ENCODE peak calls at places on chromosome 2, in six cellular contexts. H is NB4, J is A549, D is HepG2, V is K562, B is GM12878. N is an unnamed sample.

GRCh38 chr2:73089270-73090030 is 17.9 kb upstream of the SFXN5 start:
- DNase-seq in H (no peak), J (peak; percentile 83), D (peak; percentile 70), V (no peak), B (no peak), N (peak; percentile 73)

GRCh38 chr2:126446106-126446695 is 209.8 kb upstream of the GYPC start:
- DNase-seq in H (no peak), J (no peak), D (no peak), V (no peak), B (no peak), N (no peak)

GRCh38 chr2:24919100-24919976 is 699 bp downstream of the ADCY3 start:
- DNase-seq in H (peak; percentile 59), J (peak; percentile 37), D (no peak), V (peak; percentile 56), B (no peak), N (no peak)

GRCh38 chr2:168603439-168603961 is 147.4 kb downstream of the CERS6 start:
- DNase-seq in H (no peak), J (no peak), D (no peak), V (no peak), B (no peak), N (no peak)

GRCh38 chr2:177598321-177598922 is 205.8 kb downstream of the AGPS start:
- DNase-seq in H (no peak), J (no peak), D (no peak), V (no peak), B (no peak), N (peak; percentile 13)

GRCh38 chr2:221767106-221767878 is 195.2 kb upstream of the EPHA4 start:
- DNase-seq in H (no peak), J (no peak), D (no peak), V (no peak), B (no peak), N (peak; percentile 66)

GRCh38 chr2:126889501-126890135 is 9.1 kb upstream of the TEX51 start:
- DNase-seq in H (no peak), J (no peak), D (no peak), V (no peak), B (no peak), N (no peak)

GRCh38 chr2:236919209-236919608 is 166.5 kb upstream of the COPS8 start:
- DNase-seq in H (peak; percentile 45), J (peak; percentile 7), D (no peak), V (no peak), B (no peak), N (peak; percentile 43)

GRCh38 chr2:187117483-187117882 is 268.5 kb upstream of the ZSWIM2 start:
- DNase-seq in H (no peak), J (peak; percentile 11), D (no peak), V (no peak), B (no peak), N (no peak)

GRCh38 chr2:241730679-241731293 is 3.6 kb upstream of the D2HGDH start:
- DNase-seq in H (peak; percentile 75), J (no peak), D (no peak), V (peak; percentile 24), B (no peak), N (peak; percentile 45)

DNA sequence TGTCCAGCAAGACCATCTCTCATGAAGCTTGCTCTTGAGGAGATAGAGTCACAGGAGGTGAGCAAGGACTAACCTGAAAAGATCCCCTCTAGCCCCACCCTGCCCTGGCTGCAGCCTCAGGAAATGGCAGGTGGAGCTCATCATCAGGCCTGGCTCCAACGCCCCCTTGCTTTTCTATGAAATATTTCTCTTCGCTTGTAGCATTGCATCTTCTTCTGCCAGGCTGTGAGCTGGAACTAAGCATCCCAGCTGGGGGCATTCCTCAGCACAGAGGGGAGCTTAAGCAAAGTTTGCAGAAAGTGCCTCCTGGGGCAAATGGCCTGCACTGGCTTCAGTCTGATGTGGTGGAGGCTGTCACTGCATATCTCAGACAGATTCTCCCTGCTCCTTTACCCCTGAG is 90.1 kb upstream of the LGALSL start:
- DNase-seq in H (no peak), J (no peak), D (no peak), V (no peak), B (no peak), N (no peak)
- TF ChIP-seq MYC in H (no peak), J (no peak), D (no peak), V (no peak), B (no peak), N (no peak)

GRCh38 chr2:217785544-217786045 is 217.2 kb downstream of the TNS1 start:
- DNase-seq in H (peak; percentile 77), J (peak; percentile 63), D (peak; percentile 55), V (peak; percentile 68), B (no peak), N (peak; percentile 73)
- TF ChIP-seq MYC in H (no peak), J (no peak), D (no peak), V (no peak), B (no peak), N (no peak)

DNA sequence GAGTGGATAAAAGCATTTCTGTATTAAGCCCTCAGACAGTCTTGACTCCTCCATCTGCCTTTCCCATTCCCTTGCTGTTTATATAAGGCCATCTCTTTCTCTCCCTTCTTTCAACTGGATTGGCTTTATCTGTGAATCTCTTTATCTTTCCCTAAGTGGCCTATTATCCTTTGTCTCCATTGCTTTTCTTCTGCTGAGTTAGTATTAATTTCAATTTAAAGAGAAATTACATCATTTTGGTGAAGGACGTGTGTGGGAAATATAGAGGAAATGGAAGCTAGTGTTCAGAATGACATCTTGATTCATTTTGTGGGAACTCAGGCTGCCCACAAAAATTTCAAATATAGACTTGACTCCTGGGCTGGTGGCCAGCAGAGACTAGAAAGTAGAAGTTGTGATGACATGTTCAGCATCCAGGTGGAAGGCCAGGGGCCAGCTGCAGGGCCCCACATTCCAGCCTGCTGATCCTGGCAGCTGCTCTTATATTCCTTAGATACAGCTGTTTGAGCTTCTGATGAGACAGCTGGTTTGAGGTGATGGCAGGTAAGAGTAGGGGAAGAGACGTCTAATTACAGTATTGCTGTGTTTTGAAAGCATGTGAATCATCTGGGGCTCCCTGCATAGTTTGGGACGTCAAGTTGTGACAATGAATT is 52.3 kb downstream of the DIS3L2 start:
- DNase-seq in H (peak; percentile 16), J (no peak), D (no peak), V (no peak), B (peak; percentile 19), N (no peak)
- TF ChIP-seq MYC in H (no peak), J (no peak), D (no peak), V (no peak), B (no peak), N (no peak)

GRCh38 chr2:53989210-53989862 is 18.5 kb upstream of the PSME4 start:
- DNase-seq in H (no peak), J (no peak), D (peak; percentile 68), V (no peak), B (no peak), N (no peak)

GRCh38 chr2:53991948-53992347 is 21.2 kb upstream of the PSME4 start:
- DNase-seq in H (no peak), J (no peak), D (no peak), V (no peak), B (no peak), N (no peak)

GRCh38 chr2:53985646-53986045 is 14.9 kb upstream of the PSME4 start:
- DNase-seq in H (no peak), J (no peak), D (peak; percentile 56), V (no peak), B (no peak), N (no peak)

DNA sequence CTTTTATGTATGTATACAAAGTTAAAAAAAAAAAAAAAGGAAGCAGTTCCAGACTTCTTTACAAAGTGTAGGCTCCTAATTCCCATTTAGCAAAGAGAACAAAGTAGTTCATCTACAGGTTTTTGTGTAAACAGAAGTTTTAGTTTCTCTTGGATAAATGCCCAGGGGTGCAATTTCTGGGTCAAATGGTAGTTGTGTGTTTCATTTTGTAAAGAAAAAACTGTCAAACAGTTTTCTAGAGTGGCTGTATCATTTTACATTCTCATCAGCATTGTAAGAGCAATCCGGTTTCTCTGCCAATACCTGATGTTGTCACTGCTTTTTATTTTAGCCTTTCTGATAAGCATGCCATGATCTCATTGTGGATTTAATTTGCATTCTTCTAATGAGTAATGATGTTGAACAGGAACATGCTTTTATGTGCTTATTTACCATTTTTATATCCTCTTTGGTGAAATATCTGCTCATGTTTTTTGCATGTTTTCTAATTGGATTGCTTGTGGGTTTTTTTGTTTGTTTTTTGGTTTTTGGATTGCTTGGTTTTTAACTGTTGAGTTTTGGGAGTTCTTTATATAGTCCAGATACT is 16.6 kb upstream of the PSME4 start:
- DNase-seq in H (no peak), J (no peak), D (peak; percentile 51), V (no peak), B (no peak), N (peak; percentile 82)
- TF ChIP-seq MYC in H (no peak), J (no peak), D (no peak), V (no peak), B (no peak), N (no peak)

N was measured in endothelial cell of umbilical vein.